ENCODE peak calls at places on chromosomes 3 and 15, in five cellular contexts. R is skeletal muscle cell, M is brain microvascular endothelial cell, U is fibroblast of pulmonary artery, F is GM12878. T is an unnamed sample.

GRCh38 chr3:115843206-115843605 is 219.9 kb downstream of the GAP43 start:
- DNase-seq in U (no peak), F (no peak), R (no peak), M (no peak), T (no peak)

GRCh38 chr15:61880079-61880478 is 180.2 kb downstream of the VPS13C start:
- DNase-seq in R (no peak), U (no peak), M (no peak), F (no peak), T (no peak)

GRCh38 chr15:76844096-76844495 is 61.0 kb downstream of the SCAPER start:
- DNase-seq in F (no peak), U (peak; percentile 26), R (peak; percentile 38), M (no peak), T (no peak)

GRCh38 chr15:58515807-58516206 is 84.0 kb downstream of the LIPC start:
- DNase-seq in M (no peak), R (no peak), F (peak; percentile 20), U (no peak), T (no peak)

GRCh38 chr3:45179163-45179562 is 33.0 kb upstream of the CDCP1 start:
- DNase-seq in M (no peak), U (no peak), R (no peak), F (no peak), T (no peak)

GRCh38 chr3:184129012-184129411 is 6.1 kb upstream of the EIF2B5 start:
- DNase-seq in M (peak; percentile 54), F (no peak), R (no peak), U (peak; percentile 59), T (no peak)

GRCh38 chr3:41507336-41508062 is 308.2 kb downstream of the CTNNB1 start:
- DNase-seq in R (peak; percentile 2), F (no peak), M (peak; percentile 2), U (no peak), T (no peak)

GRCh38 chr15:53130943-53131342 is 340.8 kb upstream of the ONECUT1 start:
- DNase-seq in R (no peak), M (no peak), F (no peak), U (no peak), T (no peak)

GRCh38 chr15:77144492-77145070 is 73.7 kb upstream of the TSPAN3 start:
- DNase-seq in U (peak; percentile 94), R (peak; percentile 95), F (no peak), M (peak; percentile 89), T (peak; percentile 92)

GRCh38 chr3:196985298-196985697 is 16.7 kb upstream of the PIGZ start:
- DNase-seq in M (no peak), R (no peak), F (no peak), U (no peak), T (no peak)

GRCh38 chr15:66917904-66918448 is 147.4 kb upstream of the SMAD3 start:
- DNase-seq in M (no peak), F (no peak), R (no peak), U (no peak), T (no peak)

GRCh38 chr3:108394016-108394415 is 97.7 kb downstream of the HHLA2 start:
- DNase-seq in F (no peak), U (no peak), M (no peak), R (no peak), T (no peak)

GRCh38 chr15:73593278-73594074 is 39.7 kb downstream of the NPTN start:
- DNase-seq in F (no peak), M (peak; percentile 36), U (peak; percentile 67), R (no peak), T (no peak)